ENCODE peak calls at places on chromosome 6, in six cellular contexts. A is A549, G is HepG2, Z is GM12878, H is K562, D is upper lobe of left lung. R is an unnamed sample.

GRCh38 chr6:4568138-4568537 is 208.1 kb upstream of the CDYL start:
- ATAC-seq in A (no peak), G (no peak), Z (no peak), H (no peak), D (no peak), R (no peak)

GRCh38 chr6:13635948-13636658 is 21.0 kb downstream of the NOL7 start:
- ATAC-seq in A (no peak), G (peak), Z (no peak), H (no peak), D (no peak), R (no peak)

GRCh38 chr6:105981002-105981887 is 104.9 kb upstream of the PRDM1 start:
- ATAC-seq in A (no peak), G (no peak), Z (no peak), H (no peak), D (no peak), R (no peak)

GRCh38 chr6:38136547-38136946 is 317.0 kb downstream of the ZFAND3 start:
- ATAC-seq in A (no peak), G (no peak), Z (no peak), H (no peak), D (no peak), R (no peak)

GRCh38 chr6:37137881-37138568 is 31.9 kb upstream of the PIM1 start:
- ATAC-seq in A (peak), G (peak), Z (no peak), H (no peak), D (no peak), R (no peak)

GRCh38 chr6:25717856-25718740 is 36.4 kb upstream of the SLC17A4 start:
- ATAC-seq in A (no peak), G (no peak), Z (peak), H (peak), D (no peak), R (no peak)

GRCh38 chr6:21085206-21085605 is 508.3 kb upstream of the SOX4 start:
- ATAC-seq in A (no peak), G (no peak), Z (no peak), H (no peak), D (no peak), R (no peak)

GRCh38 chr6:107082045-107082444 is 33.3 kb downstream of the BEND3 start:
- ATAC-seq in A (peak), G (peak), Z (no peak), H (peak), D (no peak), R (no peak)

GRCh38 chr6:5681480-5681879 is 325.2 kb downstream of the NRN1 start:
- ATAC-seq in A (no peak), G (no peak), Z (peak), H (no peak), D (no peak), R (no peak)

GRCh38 chr6:4732691-4733315 is 43.4 kb upstream of the CDYL start:
- ATAC-seq in A (peak), G (peak), Z (peak), H (peak), D (peak), R (peak)

GRCh38 chr6:69279805-69280204 is 517.0 kb downstream of the LMBRD1 start:
- ATAC-seq in A (no peak), G (no peak), Z (no peak), H (no peak), D (no peak), R (no peak)

GRCh38 chr6:24584390-24584735 is 61.6 kb downstream of the KIAA0319 start:
- ATAC-seq in A (no peak), G (no peak), Z (no peak), H (no peak), D (no peak), R (no peak)

GRCh38 chr6:13488896-13489237 is 1.5 kb upstream of the GFOD1 start:
- ATAC-seq in A (no peak), G (no peak), Z (no peak), H (no peak), D (no peak), R (no peak)

GRCh38 chr6:131685266-131685780 is 15.9 kb downstream of the OR2A4 start:
- ATAC-seq in A (no peak), G (no peak), Z (peak), H (no peak), D (no peak), R (no peak)

GRCh38 chr6:45789238-45789637 is 226.4 kb downstream of the CLIC5 start:
- ATAC-seq in A (no peak), G (no peak), Z (no peak), H (no peak), D (no peak), R (no peak)

GRCh38 chr6:15073344-15073789 is 172.5 kb upstream of the JARID2 start:
- ATAC-seq in A (no peak), G (no peak), Z (peak), H (no peak), D (no peak), R (no peak)

GRCh38 chr6:107305391-107305790 is 154.0 kb downstream of the PDSS2 start:
- ATAC-seq in A (no peak), G (no peak), Z (no peak), H (no peak), D (no peak), R (no peak)

GRCh38 chr6:107594736-107595135 is 104.8 kb downstream of the SOBP start:
- ATAC-seq in A (no peak), G (no peak), Z (no peak), H (no peak), D (no peak), R (peak)

GRCh38 chr6:20924911-20925543 is 390.8 kb downstream of the CDKAL1 start:
- ATAC-seq in A (no peak), G (no peak), Z (no peak), H (no peak), D (no peak), R (no peak)

GRCh38 chr6:139977887-139978332 is 603.5 kb upstream of the CITED2 start:
- ATAC-seq in A (peak), G (no peak), Z (no peak), H (no peak), D (peak), R (peak)

GRCh38 chr6:139510040-139510815 is 135.8 kb upstream of the CITED2 start:
- ATAC-seq in A (no peak), G (peak), Z (no peak), H (peak), D (no peak), R (no peak)

GRCh38 chr6:134421496-134421895 is 103.6 kb upstream of the SGK1 start:
- ATAC-seq in A (no peak), G (no peak), Z (no peak), H (no peak), D (no peak), R (no peak)

GRCh38 chr6:40803897-40804702 is 216.9 kb upstream of the LRFN2 start:
- ATAC-seq in A (no peak), G (no peak), Z (no peak), H (no peak), D (no peak), R (no peak)

GRCh38 chr6:18349350-18349749 is 37.8 kb upstream of the RNF144B start:
- ATAC-seq in A (no peak), G (no peak), Z (no peak), H (no peak), D (no peak), R (no peak)

GRCh38 chr6:42142118-42142835 is at the start of gene C6orf132:
- ATAC-seq in A (peak), G (peak), Z (no peak), H (no peak), D (peak), R (peak)

GRCh38 chr6:98970469-98970868 is 22.7 kb upstream of the FBXL4 start:
- ATAC-seq in A (no peak), G (no peak), Z (peak), H (no peak), D (no peak), R (no peak)

GRCh38 chr6:10404107-10404798 is 10.6 kb downstream of the TFAP2A start:
- ATAC-seq in A (peak), G (no peak), Z (peak), H (peak), D (peak), R (peak)

GRCh38 chr6:79240509-79240908 is 6.0 kb upstream of the HMGN3 start:
- ATAC-seq in A (no peak), G (no peak), Z (peak), H (no peak), D (no peak), R (no peak)

GRCh38 chr6:129510930-129511329 is 199.0 kb downstream of the ARHGAP18 start:
- ATAC-seq in A (no peak), G (no peak), Z (no peak), H (no peak), D (no peak), R (no peak)

GRCh38 chr6:14930366-14930989 is 315.4 kb upstream of the JARID2 start:
- ATAC-seq in A (no peak), G (no peak), Z (no peak), H (no peak), D (no peak), R (no peak)

GRCh38 chr6:85660181-85660611 is 17.5 kb upstream of the SYNCRIP start:
- ATAC-seq in A (peak), G (peak), Z (no peak), H (peak), D (no peak), R (no peak)

GRCh38 chr6:87653074-87653962 is 48.7 kb downstream of the AKIRIN2 start:
- ATAC-seq in A (no peak), G (no peak), Z (peak), H (no peak), D (no peak), R (no peak)

GRCh38 chr6:18244251-18244650 is 20.1 kb downstream of the DEK start:
- ATAC-seq in A (no peak), G (no peak), Z (no peak), H (no peak), D (no peak), R (no peak)

GRCh38 chr6:11805259-11806053 is 26.9 kb upstream of the ADTRP start:
- ATAC-seq in A (no peak), G (no peak), Z (no peak), H (peak), D (no peak), R (no peak)

GRCh38 chr6:11806561-11807317 is 28.1 kb upstream of the ADTRP start:
- ATAC-seq in A (no peak), G (no peak), Z (no peak), H (no peak), D (no peak), R (no peak)

GRCh38 chr6:11810039-11810541 is 31.5 kb upstream of the ADTRP start:
- ATAC-seq in A (peak), G (no peak), Z (no peak), H (peak), D (peak), R (peak)

GRCh38 chr6:11810854-11811643 is 32.4 kb upstream of the ADTRP start:
- ATAC-seq in A (no peak), G (no peak), Z (no peak), H (peak), D (peak), R (no peak)

GRCh38 chr6:11808054-11808453 is 29.5 kb upstream of the ADTRP start:
- ATAC-seq in A (no peak), G (no peak), Z (no peak), H (no peak), D (no peak), R (no peak)
- TF ChIP-seq EP300 in A (no peak), G (no peak), Z (no peak), H (no peak), D (no peak), R (no peak)

GRCh38 chr6:120355822-120356221 is 978.5 kb downstream of the TBC1D32 start:
- ATAC-seq in A (no peak), G (no peak), Z (no peak), H (no peak), D (no peak), R (no peak)
- TF ChIP-seq EP300 in A (no peak), G (no peak), Z (no peak), H (no peak), D (no peak), R (no peak)

GRCh38 chr6:16731503-16732018 is 29.7 kb downstream of the ATXN1 start:
- ATAC-seq in A (no peak), G (no peak), Z (peak), H (no peak), D (no peak), R (no peak)
- TF ChIP-seq EP300 in A (no peak), G (no peak), Z (peak), H (no peak), D (no peak), R (no peak)

DNA sequence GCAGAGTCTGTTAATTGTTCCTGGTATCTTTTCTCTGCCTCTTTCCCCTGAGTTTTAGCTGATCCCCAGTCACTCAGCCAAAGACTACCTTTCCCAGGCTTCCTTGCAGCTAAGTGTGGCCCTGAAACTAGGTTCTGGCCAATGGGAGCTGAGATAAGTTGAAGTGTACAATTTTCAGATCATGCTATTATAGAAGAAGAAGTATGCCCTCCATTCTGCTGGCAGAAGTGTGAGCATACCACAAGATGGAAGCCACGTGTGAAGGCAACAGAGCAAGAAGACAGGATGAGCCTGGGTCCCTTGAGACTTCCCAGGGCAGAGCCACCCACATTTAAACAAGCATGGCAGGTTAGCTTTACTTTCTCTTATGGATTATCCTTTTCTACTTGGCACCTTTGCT is 273.2 kb downstream of the HIVEP2 start:
- ATAC-seq in A (no peak), G (no peak), Z (peak), H (no peak), D (no peak), R (no peak)
- TF ChIP-seq EP300 in A (no peak), G (no peak), Z (no peak), H (no peak), D (no peak), R (no peak)

GRCh38 chr6:142943746-142944125 is 1.2 kb downstream of the HIVEP2 start:
- ATAC-seq in A (no peak), G (no peak), Z (peak), H (no peak), D (no peak), R (no peak)

GRCh38 chr6:142945071-142945445 is at the start of gene HIVEP2:
- ATAC-seq in A (peak), G (peak), Z (peak), H (peak), D (peak), R (peak)

GRCh38 chr6:142945446-142946180 is 637 bp upstream of the HIVEP2 start:
- ATAC-seq in A (peak), G (peak), Z (peak), H (peak), D (peak), R (peak)

GRCh38 chr6:142942805-142943227 is 2.2 kb downstream of the HIVEP2 start:
- ATAC-seq in A (no peak), G (no peak), Z (peak), H (no peak), D (no peak), R (no peak)

DNA sequence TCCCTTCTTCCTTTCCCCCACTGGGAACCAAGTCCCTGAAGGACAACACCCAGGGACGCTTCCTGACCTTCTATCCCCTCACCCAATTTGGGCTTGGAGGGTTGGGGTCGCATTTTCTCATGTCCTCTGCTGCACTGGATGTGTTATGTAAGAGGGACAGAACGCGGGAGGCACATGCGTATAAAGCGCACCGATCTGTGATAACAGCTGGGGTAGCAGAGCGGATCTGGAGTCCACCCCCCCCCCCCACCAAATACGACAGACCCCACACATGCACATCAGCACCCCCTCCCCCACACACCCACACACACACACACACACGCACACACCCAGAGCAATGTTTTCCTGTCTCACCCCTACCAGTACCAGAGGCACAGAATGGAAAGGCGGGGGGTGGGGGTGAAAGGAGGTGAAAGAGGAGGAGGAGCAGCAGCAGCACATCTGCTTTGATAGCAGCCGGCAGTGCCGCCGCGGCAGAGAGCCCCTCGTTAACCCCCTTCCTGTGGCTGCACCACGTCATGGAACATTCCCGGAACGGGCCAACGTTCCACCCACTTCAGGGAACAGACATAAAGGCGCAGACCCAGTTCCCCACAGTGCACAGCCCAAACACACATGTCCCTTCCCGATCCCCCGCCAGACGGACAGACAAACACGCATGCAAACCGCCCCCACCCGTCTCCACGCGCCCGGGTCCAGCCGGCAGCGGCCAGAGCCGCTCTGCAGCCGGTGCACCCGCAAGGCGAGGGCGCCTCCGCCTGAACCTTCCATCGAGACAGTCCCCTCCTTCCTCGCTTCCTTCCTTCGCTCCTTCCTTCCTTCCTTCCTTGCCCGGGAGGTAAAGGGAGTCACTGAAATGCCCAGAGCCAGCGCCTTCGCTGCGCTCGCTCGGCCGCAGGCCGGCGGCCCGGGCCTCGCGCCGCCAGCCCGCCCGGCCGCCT is 580 bp downstream of the HIVEP2 start:
- ATAC-seq in A (peak), G (peak), Z (peak), H (peak), D (peak), R (peak)
- TF ChIP-seq EP300 in A (no peak), G (peak), Z (peak), H (no peak), D (peak), R (peak)

DNA sequence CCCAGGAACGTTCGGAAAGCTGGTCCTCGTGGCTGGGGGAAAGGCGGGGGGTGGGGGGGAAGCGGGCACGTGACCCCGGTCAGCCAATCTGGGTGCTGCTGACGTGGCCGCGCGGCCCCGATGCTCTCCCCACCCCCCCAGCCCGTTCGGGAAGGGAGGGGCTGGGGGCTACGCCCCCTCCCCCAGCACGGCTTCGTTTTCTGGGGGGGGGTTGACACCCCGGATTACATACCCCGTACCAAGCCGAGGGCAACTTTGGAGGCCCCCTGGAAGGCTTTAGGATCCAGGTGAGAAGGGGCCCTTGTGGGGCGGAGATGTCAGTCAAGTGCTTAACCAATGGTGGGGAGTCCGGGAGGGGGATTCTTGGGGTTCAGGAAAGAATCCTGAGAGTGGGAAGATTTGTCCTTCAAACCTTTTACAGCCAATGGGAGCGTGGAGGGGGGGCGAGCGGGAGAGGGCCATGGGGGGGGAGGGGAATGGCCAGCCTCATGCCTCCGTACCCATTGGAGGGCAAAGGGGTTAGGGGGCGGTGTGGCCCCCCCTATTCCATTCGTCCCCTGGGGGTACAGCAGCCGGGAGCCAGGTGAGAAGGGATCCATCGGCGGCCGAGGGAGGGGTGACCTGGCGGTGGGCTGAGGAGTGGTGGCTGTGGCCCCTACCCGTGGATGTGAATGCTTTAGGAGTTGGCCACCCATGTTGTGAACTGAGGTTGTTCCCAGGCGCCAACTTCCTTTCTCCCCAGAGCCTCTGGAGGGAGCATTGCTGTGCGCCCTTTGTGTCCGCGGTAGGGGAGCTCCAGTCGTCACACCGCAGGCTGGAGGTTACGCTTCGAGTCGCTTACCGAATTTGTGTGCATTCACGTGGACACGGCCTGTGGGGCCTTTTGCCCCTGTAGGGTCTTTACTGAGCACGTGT is 633 bp downstream of the BRD2 start:
- ATAC-seq in A (peak), G (peak), Z (peak), H (peak), D (peak), R (peak)
- TF ChIP-seq EP300 in A (no peak), G (no peak), Z (no peak), H (peak), D (no peak), R (no peak)

DNA sequence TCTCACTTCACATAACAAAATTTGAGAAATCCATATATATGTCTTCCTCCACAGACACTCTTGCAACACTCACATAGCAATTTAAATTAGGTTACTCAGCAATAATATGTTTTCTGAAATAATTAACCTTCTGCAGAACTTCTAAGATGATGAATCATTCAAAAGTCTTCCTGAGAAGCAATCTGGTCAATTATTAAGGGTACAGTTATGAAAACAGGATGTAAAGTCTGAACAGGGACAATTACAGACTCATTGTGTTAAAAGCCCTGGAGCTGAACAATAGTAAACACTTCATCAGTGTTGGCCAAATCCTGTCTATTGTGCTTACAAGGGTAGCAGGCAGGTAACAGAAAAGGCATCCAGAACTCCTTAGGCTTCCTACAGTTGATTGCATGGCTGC is 75.4 kb downstream of the FILIP1 start:
- ATAC-seq in A (peak), G (no peak), Z (peak), H (no peak), D (no peak), R (no peak)
- TF ChIP-seq EP300 in A (peak), G (no peak), Z (no peak), H (no peak), D (no peak), R (no peak)

R was measured in gastroesophageal sphincter.